ENCODE peak calls at places on chromosomes 1 and 21, in eight cellular contexts. Y is CD4-positive, CD25-positive, alpha-beta regulatory T cell; D is CD8-positive, alpha-beta T cell; G is HCT116; B is uterus; I is adrenal gland; K is upper lobe of right lung; F is SJSA1. M is an unnamed sample.

GRCh38 chr1:25664357-25664796 is 47.8 kb downstream of the MAN1C1 start:
- DNase-seq in I (no peak), K (no peak), D (no peak), F (no peak), B (no peak), Y (no peak), G (no peak), M (no peak)

GRCh38 chr21:33212159-33212851 is 17.4 kb upstream of the IFNAR2 start:
- DNase-seq in B (no peak), I (no peak), Y (peak), G (no peak), D (no peak), K (no peak), F (no peak), M (peak)

GRCh38 chr1:151372411-151372934 is at the start of gene SELENBP1:
- DNase-seq in I (peak), K (peak), G (no peak), Y (no peak), D (no peak), F (peak), B (peak), M (peak)

GRCh38 chr21:44914176-44914874 is 6.4 kb downstream of the ITGB2 start:
- DNase-seq in D (peak), G (no peak), I (no peak), B (no peak), Y (peak), F (no peak), K (peak), M (no peak)

GRCh38 chr1:27542463-27543273 is 52.7 kb upstream of the WASF2 start:
- DNase-seq in I (peak), K (no peak), Y (no peak), B (peak), F (no peak), D (no peak), G (peak), M (peak)

GRCh38 chr1:230163205-230163604 is 96.2 kb downstream of the GALNT2 start:
- DNase-seq in I (peak), G (no peak), F (no peak), K (no peak), D (no peak), Y (no peak), B (peak), M (peak)

GRCh38 chr1:213138892-213139291 is 87.9 kb downstream of the RPS6KC1 start:
- DNase-seq in Y (no peak), G (no peak), K (no peak), B (no peak), D (no peak), I (no peak), F (no peak), M (no peak)

GRCh38 chr1:164689672-164690655 is 131.0 kb downstream of the PBX1 start:
- DNase-seq in I (no peak), D (no peak), K (no peak), Y (no peak), G (no peak), F (no peak), B (no peak), M (no peak)

GRCh38 chr1:204203206-204203767 is 7.0 kb upstream of the KISS1 start:
- DNase-seq in Y (no peak), F (no peak), K (no peak), G (no peak), I (no peak), B (no peak), D (no peak), M (no peak)

GRCh38 chr21:46095814-46096595 is 1.9 kb upstream of the COL6A2 start:
- DNase-seq in B (no peak), D (no peak), K (peak), G (no peak), I (peak), Y (no peak), F (no peak), M (no peak)

GRCh38 chr21:35611752-35612151 is 448.6 kb downstream of the SETD4 start:
- DNase-seq in Y (no peak), I (no peak), B (no peak), F (no peak), K (no peak), G (no peak), D (no peak), M (no peak)

GRCh38 chr1:99970713-99971255 is 988 bp downstream of the SLC35A3 start:
- DNase-seq in D (no peak), I (no peak), F (no peak), Y (no peak), K (no peak), B (no peak), G (peak), M (no peak)

GRCh38 chr21:35045539-35046222 is 3.4 kb downstream of the RUNX1 start:
- DNase-seq in D (no peak), B (no peak), K (no peak), I (no peak), G (no peak), Y (peak), F (no peak), M (no peak)

GRCh38 chr1:89100366-89100765 is 25.5 kb downstream of the GBP2 start:
- DNase-seq in I (no peak), F (no peak), B (no peak), K (no peak), Y (no peak), G (no peak), D (no peak), M (peak)

GRCh38 chr1:29831500-29832117 is 595.3 kb downstream of the PTPRU start:
- DNase-seq in B (no peak), D (no peak), F (no peak), I (no peak), G (no peak), K (no peak), Y (no peak), M (no peak)

GRCh38 chr1:195867638-195868037 is 740.6 kb downstream of the KCNT2 start:
- DNase-seq in B (no peak), K (no peak), G (no peak), D (no peak), I (no peak), F (no peak), Y (no peak), M (no peak)

GRCh38 chr1:182616130-182617074 is 12.2 kb upstream of the RGS16 start:
- DNase-seq in G (no peak), D (peak), B (peak), Y (peak), I (peak), F (no peak), K (peak), M (peak)

GRCh38 chr1:151508721-151509292 is 2.4 kb upstream of the CGN start:
- DNase-seq in G (peak), B (no peak), Y (no peak), I (no peak), F (no peak), D (no peak), K (no peak), M (no peak)

GRCh38 chr1:9843576-9843945 is 19.8 kb upstream of the CLSTN1 start:
- DNase-seq in B (no peak), Y (no peak), F (no peak), K (no peak), D (no peak), I (no peak), G (no peak), M (no peak)

GRCh38 chr1:112904071-112904830 is 51.7 kb downstream of the SLC16A1 start:
- DNase-seq in D (no peak), B (peak), F (peak), Y (peak), G (peak), I (no peak), K (no peak), M (no peak)

GRCh38 chr1:244052011-244052727 is 1.1 kb downstream of the ZBTB18 start:
- DNase-seq in K (no peak), B (no peak), F (peak), Y (no peak), I (no peak), D (no peak), G (no peak), M (no peak)

GRCh38 chr21:15592271-15592860 is 137.4 kb upstream of the USP25 start:
- DNase-seq in F (peak), I (no peak), G (peak), Y (peak), B (no peak), K (no peak), D (no peak), M (no peak)

GRCh38 chr1:176174108-176174507 is 33.0 kb downstream of the COP1 start:
- DNase-seq in I (no peak), Y (no peak), D (no peak), G (no peak), K (no peak), B (no peak), F (peak), M (no peak)
- H3K27ac ChIP-seq in I (no peak), Y (no peak), D (no peak), G (no peak), K (no peak), B (no peak), F (peak), M (no peak)

DNA sequence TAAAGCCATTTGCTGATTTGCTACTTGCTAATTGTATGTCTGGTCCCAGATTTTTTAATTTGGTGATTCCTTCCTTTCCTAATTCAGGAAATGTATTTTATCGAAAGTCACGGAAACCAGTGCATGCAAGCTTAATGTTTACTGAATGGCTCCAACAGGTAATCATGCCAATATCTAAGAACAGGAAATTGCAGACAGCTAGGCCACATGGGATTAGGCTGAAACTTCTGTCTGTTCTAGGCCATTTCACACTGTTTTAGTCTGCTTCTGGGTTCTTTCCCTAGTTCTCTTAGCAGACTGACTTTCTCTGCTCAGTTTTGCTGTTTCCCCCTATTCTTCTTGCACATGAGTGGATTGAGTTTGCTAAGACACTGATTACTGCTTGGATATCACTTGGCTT is 111.4 kb downstream of the NTNG1 start:
- DNase-seq in F (no peak), B (no peak), D (no peak), K (no peak), I (no peak), G (no peak), Y (no peak), M (no peak)
- H3K27ac ChIP-seq in F (no peak), B (no peak), D (no peak), K (no peak), I (no peak), G (no peak), Y (no peak), M (no peak)

GRCh38 chr1:153928776-153929432 is 6.1 kb upstream of the GATAD2B start:
- DNase-seq in B (no peak), Y (no peak), I (no peak), K (peak), D (no peak), G (no peak), F (no peak), M (no peak)
- H3K27ac ChIP-seq in B (no peak), Y (no peak), I (no peak), K (no peak), D (no peak), G (no peak), F (no peak), M (no peak)

DNA sequence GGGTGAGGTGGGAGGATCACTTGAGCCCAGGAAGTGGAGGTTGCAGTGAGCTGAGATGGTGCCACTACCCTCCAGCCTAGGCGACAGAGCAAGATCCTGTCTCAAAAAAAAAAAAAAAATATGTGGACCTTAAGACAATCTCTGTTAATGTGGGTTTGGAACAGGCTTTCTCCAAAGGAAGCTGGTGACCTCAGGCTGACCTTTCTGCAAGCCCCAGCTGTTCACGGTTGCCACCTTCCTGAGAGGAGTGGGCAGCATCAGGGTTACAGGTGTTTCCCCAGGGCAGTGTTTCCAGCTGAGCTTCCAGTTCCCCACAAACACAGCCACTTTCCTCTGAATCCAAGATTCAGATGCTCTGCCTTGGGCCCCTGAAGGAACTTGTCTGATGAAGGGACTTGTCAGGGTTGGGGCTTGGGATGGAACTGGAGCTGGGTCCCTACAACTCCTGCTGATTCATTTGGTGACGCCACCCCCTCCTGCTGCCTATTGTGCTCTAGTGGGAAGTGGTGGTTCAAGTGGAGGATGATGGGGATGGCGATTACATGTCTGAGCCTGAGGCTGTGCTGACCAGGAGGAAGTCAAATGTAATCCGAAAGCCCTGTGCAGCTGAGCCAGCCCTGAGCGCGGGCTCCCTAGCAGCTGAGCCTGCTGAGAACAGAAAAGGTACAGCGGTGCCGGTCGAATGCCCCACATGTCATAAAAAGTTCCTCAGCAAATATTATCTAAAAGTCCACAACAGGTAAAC is 1.9 kb downstream of the ZBTB48 start:
- DNase-seq in F (no peak), Y (no peak), B (no peak), K (peak), G (no peak), I (no peak), D (no peak), M (no peak)
- H3K27ac ChIP-seq in F (no peak), Y (peak), B (no peak), K (peak), G (no peak), I (no peak), D (no peak), M (no peak)

GRCh38 chr1:165883056-165883455 is 55.6 kb downstream of the UCK2 start:
- DNase-seq in F (no peak), K (no peak), D (no peak), B (no peak), G (no peak), I (no peak), Y (no peak), M (no peak)

GRCh38 chr1:165884690-165885304 is 57.4 kb downstream of the UCK2 start:
- DNase-seq in Y (no peak), K (no peak), I (no peak), D (no peak), G (no peak), F (no peak), B (no peak), M (no peak)

GRCh38 chr1:165885305-165885694 is 57.9 kb downstream of the UCK2 start:
- DNase-seq in I (no peak), Y (no peak), K (no peak), D (no peak), F (no peak), G (no peak), B (no peak), M (no peak)

GRCh38 chr1:165882168-165882837 is 54.9 kb downstream of the UCK2 start:
- DNase-seq in B (no peak), G (no peak), D (no peak), I (no peak), K (no peak), Y (no peak), F (no peak), M (no peak)

GRCh38 chr1:165884009-165884689 is 56.7 kb downstream of the UCK2 start:
- DNase-seq in G (no peak), D (no peak), I (peak), B (no peak), K (no peak), F (no peak), Y (no peak), M (no peak)
- H3K27ac ChIP-seq in G (no peak), D (no peak), I (no peak), B (no peak), K (peak), F (no peak), Y (no peak), M (no peak)

GRCh38 chr1:65044411-65044810 is 78.1 kb upstream of the JAK1 start:
- DNase-seq in D (no peak), I (no peak), K (no peak), G (no peak), B (no peak), F (no peak), Y (no peak), M (no peak)

GRCh38 chr1:65039066-65039465 is 72.7 kb upstream of the JAK1 start:
- DNase-seq in I (no peak), G (no peak), D (no peak), K (no peak), Y (no peak), F (no peak), B (no peak), M (no peak)

GRCh38 chr1:65039508-65039907 is 73.2 kb upstream of the JAK1 start:
- DNase-seq in B (no peak), F (no peak), G (no peak), K (no peak), D (no peak), I (no peak), Y (no peak), M (no peak)

GRCh38 chr1:65042467-65042866 is 76.1 kb upstream of the JAK1 start:
- DNase-seq in G (no peak), K (no peak), Y (no peak), D (no peak), B (no peak), F (no peak), I (no peak), M (no peak)

DNA sequence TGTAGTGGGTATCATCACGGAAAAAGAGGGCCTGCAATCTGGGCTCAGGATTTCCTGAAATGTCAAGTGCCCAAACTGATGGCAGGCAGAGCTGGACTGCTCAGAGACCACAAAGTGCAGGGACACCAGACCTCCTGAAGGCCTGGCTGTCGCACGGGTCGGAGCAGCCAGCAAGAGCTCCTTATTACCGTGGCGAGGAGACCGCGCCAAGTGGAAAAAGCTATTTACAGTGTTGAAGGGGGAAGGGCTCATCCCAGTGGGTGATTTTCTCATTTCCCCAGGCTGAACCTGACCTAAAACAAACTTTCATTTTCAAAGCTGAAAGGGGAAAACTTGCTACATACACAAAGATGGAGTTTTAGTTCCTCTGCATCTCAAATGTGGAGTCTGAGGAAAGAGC is 74.7 kb upstream of the JAK1 start:
- DNase-seq in F (no peak), I (no peak), B (no peak), Y (no peak), G (no peak), K (no peak), D (no peak), M (no peak)
- H3K27ac ChIP-seq in F (no peak), I (no peak), B (no peak), Y (no peak), G (no peak), K (peak), D (no peak), M (no peak)

GRCh38 chr1:17520041-17520440 is 19.5 kb upstream of the ARHGEF10L start:
- DNase-seq in I (no peak), B (no peak), D (no peak), Y (no peak), F (no peak), K (peak), G (peak), M (no peak)

GRCh38 chr1:17520473-17521319 is 18.8 kb upstream of the ARHGEF10L start:
- DNase-seq in D (no peak), F (no peak), G (no peak), I (no peak), Y (no peak), K (no peak), B (no peak), M (no peak)

GRCh38 chr1:17513131-17513530 is 26.4 kb upstream of the ARHGEF10L start:
- DNase-seq in K (no peak), I (no peak), B (no peak), Y (no peak), F (no peak), D (no peak), G (no peak), M (no peak)

GRCh38 chr1:17514776-17515175 is 24.7 kb upstream of the ARHGEF10L start:
- DNase-seq in I (no peak), K (no peak), F (no peak), B (no peak), D (no peak), Y (no peak), G (no peak), M (no peak)

DNA sequence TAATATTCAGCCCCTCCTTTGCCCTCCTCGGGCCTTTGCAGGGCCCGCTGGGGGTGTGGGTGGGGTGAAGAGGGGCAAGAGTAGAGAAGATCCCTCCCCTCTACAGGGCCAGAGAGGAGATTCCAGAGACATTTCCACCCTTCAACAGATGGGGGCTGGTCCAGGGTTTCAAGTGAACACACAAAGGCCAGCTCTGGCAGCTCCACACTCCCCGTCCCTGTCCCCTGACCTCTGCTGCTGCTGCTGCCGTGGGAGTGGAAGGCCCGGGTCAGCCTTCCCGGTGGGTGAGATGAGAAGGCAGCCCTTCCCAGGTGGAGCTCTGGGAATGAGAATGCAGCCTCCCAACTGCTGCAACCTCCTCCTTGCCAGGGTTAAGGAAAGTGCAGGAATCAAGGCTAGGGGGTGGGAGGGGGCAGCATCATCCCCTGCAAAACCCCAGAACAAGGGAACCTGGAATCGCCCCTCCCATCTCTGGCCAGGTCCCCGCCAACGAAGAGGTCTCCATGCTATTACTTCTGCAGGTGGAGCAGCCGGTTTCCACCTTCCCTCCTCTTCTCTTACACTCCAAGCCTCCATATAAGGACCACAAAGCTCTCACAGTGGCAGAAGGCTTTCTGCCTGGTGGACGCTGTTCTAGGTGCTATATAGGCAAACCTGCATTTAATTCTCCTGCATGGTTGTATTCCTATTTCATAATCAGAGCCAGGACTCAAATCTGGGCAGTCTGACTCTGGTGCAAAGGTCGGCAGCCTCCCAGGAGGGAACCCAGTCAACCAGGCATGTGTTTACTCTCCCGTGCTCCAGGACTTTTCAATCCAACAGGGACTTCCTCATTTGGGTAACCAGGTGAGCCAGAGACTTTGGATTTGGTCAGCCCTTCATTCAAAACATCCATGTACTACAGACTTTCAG is 22.9 kb upstream of the ARHGEF10L start:
- DNase-seq in K (no peak), D (no peak), Y (no peak), F (no peak), B (no peak), I (no peak), G (no peak), M (no peak)
- H3K27ac ChIP-seq in K (no peak), D (no peak), Y (no peak), F (no peak), B (no peak), I (no peak), G (no peak), M (no peak)

DNA sequence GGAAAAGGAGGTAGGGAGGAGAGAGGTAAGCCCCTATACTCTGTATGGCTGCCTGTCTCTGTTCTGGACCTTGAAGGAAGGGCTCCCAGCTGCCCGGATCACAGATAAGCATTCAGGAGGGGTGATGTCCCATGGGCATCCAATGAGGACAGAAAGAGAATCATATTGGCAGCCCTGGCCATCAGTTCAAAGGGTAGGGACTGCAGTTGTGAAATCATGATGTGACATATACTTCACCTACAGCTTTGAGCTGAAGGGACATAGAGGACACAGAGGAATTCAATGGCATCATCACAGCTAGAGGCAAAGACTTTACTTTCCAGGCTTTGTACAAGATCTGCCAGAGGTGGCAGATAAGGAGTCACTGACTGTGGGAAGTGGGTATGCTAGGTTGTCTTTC is 21.6 kb downstream of the DDX20 start:
- DNase-seq in I (no peak), G (no peak), Y (no peak), D (no peak), B (no peak), F (no peak), K (no peak), M (no peak)
- H3K27ac ChIP-seq in I (no peak), G (no peak), Y (no peak), D (no peak), B (no peak), F (no peak), K (no peak), M (no peak)